ENCODE peak calls at places on chromosomes 3 and 15, in nine cellular contexts. L is anterior cingulate cortex; V is activated CD8-positive, alpha-beta memory T cell treated with anti-CD3 and anti-CD28 coated beads for 4 hours; R is naive thymus-derived CD8-positive, alpha-beta T cell; B is H1; X is ascending aorta; M is ecto neural progenitor cell; E is stimulated activated CD8-positive, alpha-beta memory T cell treated with anti-CD3 and anti-CD28 coated beads, Interleukin-12 subunit alpha, Interleukin-12 subunit beta, amount 100 ng/mL, for 1 hour; Z is endothelial cell. U is an unnamed sample.
A peak's percentile ranks its signal among the peaks of the same experiment; 100 is the strongest.

GRCh38 chr3:185716436-185717090 is 108.3 kb downstream of the IGF2BP2 start:
- DNase-seq in L (no peak), V (no peak), R (no peak), B (no peak), X (no peak), M (no peak), E (no peak), Z (no peak), U (no peak)

GRCh38 chr3:168589376-168589775 is 493.7 kb upstream of the GOLIM4 start:
- DNase-seq in L (no peak), V (no peak), R (no peak), B (no peak), X (no peak), M (no peak), E (no peak), Z (no peak), U (no peak)

GRCh38 chr3:167657684-167658225 is 4.0 kb upstream of the WDR49 start:
- DNase-seq in L (no peak), V (no peak), R (no peak), B (no peak), X (no peak), M (peak; percentile 60), E (no peak), Z (no peak), U (no peak)

GRCh38 chr3:50811893-50812292 is 137.2 kb downstream of the DOCK3 start:
- DNase-seq in L (no peak), V (no peak), R (no peak), B (no peak), X (no peak), M (no peak), E (no peak), Z (no peak), U (no peak)

GRCh38 chr15:67456677-67457529 is 64.0 kb upstream of the C15orf61 start:
- DNase-seq in L (peak; percentile 13), V (peak; percentile 67), R (peak; percentile 71), B (peak; percentile 23), X (peak; percentile 84), M (peak; percentile 86), E (peak; percentile 78), Z (peak; percentile 85), U (peak; percentile 70)

GRCh38 chr3:183188895-183189462 is 26.4 kb upstream of the LAMP3 start:
- DNase-seq in L (no peak), V (no peak), R (no peak), B (no peak), X (no peak), M (no peak), E (no peak), Z (peak; percentile 63), U (no peak)

GRCh38 chr3:42547401-42547945 is 34.3 kb downstream of the SEC22C start:
- DNase-seq in L (peak; percentile 36), V (peak; percentile 45), R (peak; percentile 35), B (peak; percentile 50), X (peak; percentile 77), M (peak; percentile 81), E (peak; percentile 52), Z (peak; percentile 74), U (peak; percentile 47)

GRCh38 chr3:196335469-196335868 is 2.7 kb downstream of the TM4SF19 start:
- DNase-seq in L (no peak), V (no peak), R (no peak), B (no peak), X (no peak), M (no peak), E (no peak), Z (no peak), U (no peak)

GRCh38 chr15:92510163-92510882 is 116.6 kb downstream of the ST8SIA2 start:
- DNase-seq in L (no peak), V (no peak), R (no peak), B (peak; percentile 54), X (no peak), M (no peak), E (no peak), Z (no peak), U (no peak)

GRCh38 chr3:132161608-132162007 is 126.8 kb upstream of the CPNE4 start:
- DNase-seq in L (no peak), V (no peak), R (no peak), B (peak; percentile 7), X (no peak), M (no peak), E (no peak), Z (no peak), U (no peak)

GRCh38 chr3:54858386-54858785 is 69.5 kb downstream of the LRTM1 start:
- DNase-seq in L (no peak), V (no peak), R (no peak), B (no peak), X (no peak), M (no peak), E (no peak), Z (no peak), U (no peak)

GRCh38 chr15:65054333-65055200 is 9.4 kb downstream of the SLC51B start:
- DNase-seq in L (peak; percentile 52), V (peak; percentile 26), R (peak; percentile 21), B (no peak), X (peak; percentile 81), M (peak; percentile 84), E (no peak), Z (peak; percentile 85), U (no peak)

GRCh38 chr3:112979244-112979832 is 4.4 kb upstream of the CD200R1 start:
- DNase-seq in L (no peak), V (no peak), R (no peak), B (no peak), X (no peak), M (no peak), E (no peak), Z (no peak), U (no peak)

GRCh38 chr3:170563712-170564423 is 22.0 kb downstream of the SLC7A14 start:
- DNase-seq in L (no peak), V (no peak), R (no peak), B (no peak), X (no peak), M (no peak), E (no peak), Z (no peak), U (no peak)

GRCh38 chr3:115927210-115927609 is 303.9 kb downstream of the GAP43 start:
- DNase-seq in L (no peak), V (no peak), R (no peak), B (no peak), X (no peak), M (no peak), E (no peak), Z (no peak), U (no peak)

GRCh38 chr3:156172536-156172935 is 52.2 kb downstream of the KCNAB1 start:
- DNase-seq in L (no peak), V (no peak), R (no peak), B (no peak), X (no peak), M (no peak), E (no peak), Z (no peak), U (no peak)

GRCh38 chr3:187186801-187187421 is 10.4 kb upstream of the RTP1 start:
- DNase-seq in L (no peak), V (no peak), R (no peak), B (no peak), X (peak; percentile 90), M (no peak), E (no peak), Z (no peak), U (no peak)

GRCh38 chr3:177776656-177777055 is 579.4 kb upstream of the TBL1XR1 start:
- DNase-seq in L (no peak), V (no peak), R (no peak), B (no peak), X (no peak), M (no peak), E (no peak), Z (no peak), U (no peak)

GRCh38 chr3:187777331-187778046 is 32.2 kb upstream of the BCL6 start:
- DNase-seq in L (no peak), V (peak; percentile 21), R (peak; percentile 12), B (no peak), X (no peak), M (no peak), E (peak; percentile 11), Z (no peak), U (no peak)

GRCh38 chr3:127320529-127321121 is 32.8 kb upstream of the PRR20G start:
- DNase-seq in L (no peak), V (no peak), R (no peak), B (no peak), X (no peak), M (no peak), E (no peak), Z (peak; percentile 24), U (no peak)

GRCh38 chr3:50211930-50212329 is 6.9 kb downstream of the SLC38A3 start:
- DNase-seq in L (no peak), V (no peak), R (no peak), B (no peak), X (no peak), M (no peak), E (no peak), Z (no peak), U (no peak)

GRCh38 chr15:68427961-68428360 is 4.0 kb downstream of the ITGA11 start:
- DNase-seq in L (no peak), V (no peak), R (no peak), B (no peak), X (peak; percentile 30), M (no peak), E (no peak), Z (no peak), U (no peak)

GRCh38 chr15:36029606-36030005 is 483.6 kb upstream of the DPH6 start:
- DNase-seq in L (no peak), V (no peak), R (no peak), B (no peak), X (no peak), M (no peak), E (no peak), Z (no peak), U (no peak)

GRCh38 chr15:92634046-92634445 is 21.5 kb downstream of the FAM174B start:
- DNase-seq in L (no peak), V (no peak), R (no peak), B (no peak), X (peak; percentile 47), M (no peak), E (no peak), Z (no peak), U (no peak)

GRCh38 chr3:159340877-159341500 is 539.1 kb downstream of the MFSD1 start:
- DNase-seq in L (no peak), V (no peak), R (no peak), B (no peak), X (no peak), M (no peak), E (no peak), Z (no peak), U (no peak)

GRCh38 chr15:65298731-65299130 is 2.9 kb downstream of the RNU5A-1 start:
- DNase-seq in L (no peak), V (no peak), R (no peak), B (no peak), X (no peak), M (no peak), E (no peak), Z (no peak), U (no peak)

GRCh38 chr3:191356586-191357439 is 26.5 kb upstream of the UTS2B start:
- DNase-seq in L (no peak), V (no peak), R (no peak), B (no peak), X (peak; percentile 69), M (no peak), E (no peak), Z (no peak), U (no peak)